ENCODE peak calls at places on chromosomes 7 and 10, in five cellular contexts. O is AG09319, R is astrocyte of the spinal cord, J is GM10248, Q is cardiac muscle cell. D is an unnamed sample.

GRCh38 chr7:910441-910861 is 34.1 kb downstream of the GET4 start:
- DNase-seq in J (no peak), R (no peak), Q (no peak), O (no peak), D (no peak)

GRCh38 chr7:233456-234035 is 41.2 kb downstream of the FAM20C start:
- DNase-seq in O (no peak), Q (peak), R (peak), J (no peak), D (no peak)

GRCh38 chr7:132319481-132319880 is 256.8 kb downstream of the PLXNA4 start:
- DNase-seq in Q (no peak), R (no peak), O (no peak), J (no peak), D (no peak)

GRCh38 chr7:6653101-6653995 is 16.2 kb downstream of the ZNF316 start:
- DNase-seq in J (no peak), R (no peak), Q (no peak), O (no peak), D (no peak)

GRCh38 chr10:43120948-43121290 is 17.3 kb upstream of the CSGALNACT2 start:
- DNase-seq in J (peak), R (no peak), Q (peak), O (no peak), D (no peak)

GRCh38 chr10:4073912-4074311 is 288.9 kb upstream of the KLF6 start:
- DNase-seq in R (peak), O (no peak), J (no peak), Q (peak), D (no peak)

GRCh38 chr7:149776848-149777407 is 3.5 kb upstream of the ZNF467 start:
- DNase-seq in O (no peak), J (no peak), Q (no peak), R (no peak), D (no peak)

GRCh38 chr10:35517431-35518181 is 87.5 kb upstream of the GJD4 start:
- DNase-seq in R (peak), Q (peak), O (no peak), J (no peak), D (no peak)

GRCh38 chr10:50605280-50606270 is 18.2 kb downstream of the SGMS1 start:
- DNase-seq in R (peak), J (peak), Q (peak), O (peak), D (peak)

GRCh38 chr7:112204776-112205347 is 1.3 kb downstream of the DOCK4 start:
- DNase-seq in O (no peak), J (peak), Q (peak), R (peak), D (no peak)

GRCh38 chr10:132414402-132415016 is 17.5 kb downstream of the PWWP2B start:
- DNase-seq in O (no peak), J (no peak), Q (no peak), R (no peak), D (no peak)

GRCh38 chr7:43438897-43439479 is 143.9 kb upstream of the STK17A start:
- DNase-seq in J (no peak), O (no peak), Q (no peak), R (no peak), D (no peak)

GRCh38 chr7:101319401-101319800 is 2.2 kb downstream of the IFT22 start:
- DNase-seq in J (no peak), Q (no peak), O (no peak), R (no peak), D (no peak)

GRCh38 chr7:101321491-101322401 is at the start of gene IFT22:
- DNase-seq in J (peak), Q (peak), O (peak), R (peak), D (peak)
- TF ChIP-seq CTCF in J (peak), Q (peak), O (peak), R (peak), D (peak)

GRCh38 chr7:148262721-148263229 is 327.8 kb upstream of the C7orf33 start:
- DNase-seq in R (peak), O (no peak), J (peak), Q (peak), D (no peak)
- TF ChIP-seq CTCF in R (peak), O (peak), J (peak), Q (peak), D (peak)

DNA sequence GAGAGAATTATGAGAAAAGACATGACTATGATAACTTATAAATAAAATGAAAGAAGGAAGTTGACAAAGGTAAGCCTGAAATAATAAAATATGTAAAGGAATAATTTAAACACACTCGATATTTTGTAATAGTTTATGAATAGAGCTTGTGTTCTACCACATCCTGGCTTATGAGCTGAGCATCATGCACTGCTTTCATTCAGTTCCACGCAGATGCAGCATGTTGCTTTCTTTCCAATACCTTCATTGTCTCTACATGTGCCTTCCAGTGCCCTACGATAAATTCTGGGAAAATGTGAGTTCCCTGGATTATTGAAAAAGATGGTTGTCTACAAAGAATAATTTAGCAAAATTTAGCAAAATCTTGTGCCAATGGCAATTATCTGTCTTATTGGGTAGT is 398.9 kb upstream of the SEMA3C start:
- DNase-seq in O (no peak), Q (no peak), J (no peak), R (no peak), D (no peak)
- TF ChIP-seq CTCF in O (no peak), Q (no peak), J (no peak), R (no peak), D (no peak)

DNA sequence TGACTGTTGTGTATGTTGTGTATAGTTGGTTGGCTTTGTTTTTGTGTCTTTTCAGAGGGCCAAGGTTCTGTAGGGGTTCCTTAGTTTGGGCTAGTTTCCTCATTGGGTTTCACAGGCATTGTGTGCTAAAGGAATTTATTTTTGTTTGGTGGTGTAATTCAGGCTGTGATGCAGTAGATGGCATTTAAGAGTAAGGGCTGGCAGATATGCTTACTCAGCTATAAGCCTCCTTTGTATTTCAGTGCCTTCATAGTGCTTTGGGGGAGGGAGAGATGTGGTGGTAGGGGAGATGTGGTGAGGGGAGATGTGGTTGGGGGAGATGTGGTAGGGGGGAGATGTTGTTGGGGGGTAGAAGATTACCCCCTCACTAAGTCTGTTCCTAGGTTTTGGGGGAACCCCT is 91.7 kb downstream of the SLC25A40 start:
- DNase-seq in O (no peak), Q (peak), J (no peak), R (no peak), D (no peak)
- TF ChIP-seq CTCF in O (no peak), Q (no peak), J (no peak), R (peak), D (peak)

GRCh38 chr10:123043409-123043925 is 34.7 kb downstream of the ACADSB start:
- DNase-seq in O (peak), R (peak), Q (peak), J (peak), D (peak)
- TF ChIP-seq CTCF in O (peak), R (peak), Q (peak), J (peak), D (peak)

GRCh38 chr7:25318077-25318476 is 89.8 kb upstream of the NPVF start:
- DNase-seq in Q (no peak), R (no peak), O (no peak), J (no peak), D (no peak)
- TF ChIP-seq CTCF in Q (peak), R (no peak), O (no peak), J (no peak), D (peak)

DNA sequence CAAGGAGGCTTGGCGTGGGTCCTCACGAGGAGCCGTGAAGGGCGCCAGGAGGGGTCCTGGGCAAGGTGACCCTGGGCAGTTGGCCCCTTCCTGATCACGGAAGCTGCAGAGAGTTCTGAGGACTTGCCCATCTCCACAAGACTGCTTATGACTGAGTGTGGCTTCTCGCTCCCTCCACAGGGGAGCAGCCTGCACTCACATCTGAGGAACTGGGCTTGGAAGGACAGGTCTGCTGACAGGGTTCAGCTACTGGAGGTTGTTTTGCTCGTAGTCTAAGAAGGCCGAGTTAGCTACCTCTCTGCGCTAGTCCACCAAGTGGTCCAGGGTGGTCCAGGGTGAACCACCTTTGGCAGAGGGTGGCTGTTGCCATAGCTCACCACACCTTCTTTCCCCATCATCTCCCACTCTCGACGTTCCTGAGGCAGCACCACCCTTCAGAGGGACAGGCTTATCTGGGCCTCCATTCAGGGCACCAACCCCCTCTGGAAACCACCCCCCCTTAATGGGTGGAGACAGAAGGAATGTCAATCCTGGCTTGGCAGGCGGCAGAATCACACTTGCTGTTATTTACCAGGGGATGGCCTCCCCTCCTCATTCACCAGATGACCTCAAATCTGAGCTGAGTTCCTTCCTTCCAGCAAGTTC is 38.2 kb downstream of the FAM53B start:
- DNase-seq in O (no peak), Q (peak), J (no peak), R (no peak), D (no peak)
- TF ChIP-seq CTCF in O (no peak), Q (peak), J (no peak), R (no peak), D (peak)

D was measured in retinal pigment epithelial cell.